ENCODE peak calls at places on chromosomes 13 and 19, in ten cellular contexts. One of them, this sample, is unnamed.

GRCh38 chr19:20431826-20432225 is 133.8 kb downstream of the ZNF737 start:
- DNase-seq in A549: no peak
- DNase-seq in GM10248: no peak
- DNase-seq in stimulated activated CD8-positive, alpha-beta memory T cell treated with anti-CD3 and anti-CD28 coated beads, Interleukin-4, amount 100 ng/mL, for 1 hour: no peak
- DNase-seq in CD4-positive, CD25-positive, alpha-beta regulatory T cell: no peak
- DNase-seq in frontal cortex: no peak
- DNase-seq in smooth muscle cell of the brain vasculature: no peak
- DNase-seq in NAMALWA: no peak
- DNase-seq in activated naive CD8-positive, alpha-beta T cell treated with anti-CD3 and anti-CD28 coated beads, Interleukin-2, amount 50 U/mL, for 24 hours: no peak
- DNase-seq in activated gamma-delta T cell: no peak
- DNase-seq in this sample: no peak

GRCh38 chr13:110912651-110913051 is 2.2 kb downstream of the ANKRD10 start:
- DNase-seq in frontal cortex: peak
- DNase-seq in NAMALWA: no peak
- DNase-seq in CD4-positive, CD25-positive, alpha-beta regulatory T cell: no peak
- DNase-seq in activated naive CD8-positive, alpha-beta T cell treated with anti-CD3 and anti-CD28 coated beads, Interleukin-2, amount 50 U/mL, for 24 hours: no peak
- DNase-seq in smooth muscle cell of the brain vasculature: no peak
- DNase-seq in A549: peak
- DNase-seq in stimulated activated CD8-positive, alpha-beta memory T cell treated with anti-CD3 and anti-CD28 coated beads, Interleukin-4, amount 100 ng/mL, for 1 hour: no peak
- DNase-seq in activated gamma-delta T cell: no peak
- DNase-seq in GM10248: no peak
- DNase-seq in this sample: peak

GRCh38 chr19:37007587-37008220 is 70.5 kb upstream of the ZNF420 start:
- DNase-seq in A549: peak
- DNase-seq in CD4-positive, CD25-positive, alpha-beta regulatory T cell: peak
- DNase-seq in NAMALWA: no peak
- DNase-seq in activated gamma-delta T cell: peak
- DNase-seq in smooth muscle cell of the brain vasculature: no peak
- DNase-seq in frontal cortex: peak
- DNase-seq in stimulated activated CD8-positive, alpha-beta memory T cell treated with anti-CD3 and anti-CD28 coated beads, Interleukin-4, amount 100 ng/mL, for 1 hour: peak
- DNase-seq in activated naive CD8-positive, alpha-beta T cell treated with anti-CD3 and anti-CD28 coated beads, Interleukin-2, amount 50 U/mL, for 24 hours: peak
- DNase-seq in GM10248: no peak
- DNase-seq in this sample: no peak

GRCh38 chr19:46732172-46732938 is 13.5 kb upstream of the FKRP start:
- DNase-seq in frontal cortex: no peak
- DNase-seq in NAMALWA: no peak
- DNase-seq in activated gamma-delta T cell: no peak
- DNase-seq in CD4-positive, CD25-positive, alpha-beta regulatory T cell: no peak
- DNase-seq in smooth muscle cell of the brain vasculature: no peak
- DNase-seq in activated naive CD8-positive, alpha-beta T cell treated with anti-CD3 and anti-CD28 coated beads, Interleukin-2, amount 50 U/mL, for 24 hours: no peak
- DNase-seq in A549: no peak
- DNase-seq in stimulated activated CD8-positive, alpha-beta memory T cell treated with anti-CD3 and anti-CD28 coated beads, Interleukin-4, amount 100 ng/mL, for 1 hour: no peak
- DNase-seq in GM10248: no peak
- DNase-seq in this sample: no peak

GRCh38 chr19:38868551-38868950 is 9.5 kb downstream of the RINL start:
- DNase-seq in GM10248: no peak
- DNase-seq in A549: no peak
- DNase-seq in frontal cortex: no peak
- DNase-seq in activated naive CD8-positive, alpha-beta T cell treated with anti-CD3 and anti-CD28 coated beads, Interleukin-2, amount 50 U/mL, for 24 hours: no peak
- DNase-seq in activated gamma-delta T cell: no peak
- DNase-seq in stimulated activated CD8-positive, alpha-beta memory T cell treated with anti-CD3 and anti-CD28 coated beads, Interleukin-4, amount 100 ng/mL, for 1 hour: no peak
- DNase-seq in NAMALWA: no peak
- DNase-seq in CD4-positive, CD25-positive, alpha-beta regulatory T cell: no peak
- DNase-seq in smooth muscle cell of the brain vasculature: no peak
- DNase-seq in this sample: no peak

GRCh38 chr19:12611361-12611699 is 610 bp downstream of the ZNF791 start:
- DNase-seq in A549: peak
- DNase-seq in GM10248: no peak
- DNase-seq in NAMALWA: no peak
- DNase-seq in stimulated activated CD8-positive, alpha-beta memory T cell treated with anti-CD3 and anti-CD28 coated beads, Interleukin-4, amount 100 ng/mL, for 1 hour: no peak
- DNase-seq in activated naive CD8-positive, alpha-beta T cell treated with anti-CD3 and anti-CD28 coated beads, Interleukin-2, amount 50 U/mL, for 24 hours: no peak
- DNase-seq in smooth muscle cell of the brain vasculature: peak
- DNase-seq in activated gamma-delta T cell: no peak
- DNase-seq in frontal cortex: peak
- DNase-seq in CD4-positive, CD25-positive, alpha-beta regulatory T cell: no peak
- DNase-seq in this sample: peak

GRCh38 chr13:66759919-66760318 is 470.2 kb downstream of the PCDH9 start:
- DNase-seq in smooth muscle cell of the brain vasculature: no peak
- DNase-seq in activated naive CD8-positive, alpha-beta T cell treated with anti-CD3 and anti-CD28 coated beads, Interleukin-2, amount 50 U/mL, for 24 hours: no peak
- DNase-seq in NAMALWA: no peak
- DNase-seq in frontal cortex: no peak
- DNase-seq in GM10248: no peak
- DNase-seq in stimulated activated CD8-positive, alpha-beta memory T cell treated with anti-CD3 and anti-CD28 coated beads, Interleukin-4, amount 100 ng/mL, for 1 hour: no peak
- DNase-seq in activated gamma-delta T cell: no peak
- DNase-seq in CD4-positive, CD25-positive, alpha-beta regulatory T cell: no peak
- DNase-seq in A549: no peak
- DNase-seq in this sample: no peak

GRCh38 chr19:13959141-13959961 is 7.0 kb downstream of the DCAF15 start:
- DNase-seq in GM10248: no peak
- DNase-seq in smooth muscle cell of the brain vasculature: no peak
- DNase-seq in A549: no peak
- DNase-seq in NAMALWA: no peak
- DNase-seq in activated gamma-delta T cell: no peak
- DNase-seq in stimulated activated CD8-positive, alpha-beta memory T cell treated with anti-CD3 and anti-CD28 coated beads, Interleukin-4, amount 100 ng/mL, for 1 hour: no peak
- DNase-seq in frontal cortex: no peak
- DNase-seq in CD4-positive, CD25-positive, alpha-beta regulatory T cell: no peak
- DNase-seq in activated naive CD8-positive, alpha-beta T cell treated with anti-CD3 and anti-CD28 coated beads, Interleukin-2, amount 50 U/mL, for 24 hours: no peak
- DNase-seq in this sample: no peak

GRCh38 chr19:41753936-41754529 is 1.3 kb upstream of the CEACAM6 start:
- DNase-seq in GM10248: peak
- DNase-seq in frontal cortex: no peak
- DNase-seq in smooth muscle cell of the brain vasculature: no peak
- DNase-seq in activated gamma-delta T cell: no peak
- DNase-seq in A549: peak
- DNase-seq in activated naive CD8-positive, alpha-beta T cell treated with anti-CD3 and anti-CD28 coated beads, Interleukin-2, amount 50 U/mL, for 24 hours: peak
- DNase-seq in CD4-positive, CD25-positive, alpha-beta regulatory T cell: peak
- DNase-seq in NAMALWA: peak
- DNase-seq in stimulated activated CD8-positive, alpha-beta memory T cell treated with anti-CD3 and anti-CD28 coated beads, Interleukin-4, amount 100 ng/mL, for 1 hour: peak
- DNase-seq in this sample: no peak

GRCh38 chr19:29942404-29943261 is 594 bp downstream of the URI1 start:
- DNase-seq in activated naive CD8-positive, alpha-beta T cell treated with anti-CD3 and anti-CD28 coated beads, Interleukin-2, amount 50 U/mL, for 24 hours: peak
- DNase-seq in NAMALWA: peak
- DNase-seq in A549: no peak
- DNase-seq in GM10248: peak
- DNase-seq in stimulated activated CD8-positive, alpha-beta memory T cell treated with anti-CD3 and anti-CD28 coated beads, Interleukin-4, amount 100 ng/mL, for 1 hour: peak
- DNase-seq in smooth muscle cell of the brain vasculature: no peak
- DNase-seq in activated gamma-delta T cell: peak
- DNase-seq in CD4-positive, CD25-positive, alpha-beta regulatory T cell: peak
- DNase-seq in frontal cortex: peak
- DNase-seq in this sample: no peak

GRCh38 chr13:20828540-20829364 is 55.0 kb upstream of the EEF1AKMT1 start:
- DNase-seq in smooth muscle cell of the brain vasculature: peak
- DNase-seq in activated gamma-delta T cell: no peak
- DNase-seq in A549: peak
- DNase-seq in GM10248: peak
- DNase-seq in stimulated activated CD8-positive, alpha-beta memory T cell treated with anti-CD3 and anti-CD28 coated beads, Interleukin-4, amount 100 ng/mL, for 1 hour: no peak
- DNase-seq in activated naive CD8-positive, alpha-beta T cell treated with anti-CD3 and anti-CD28 coated beads, Interleukin-2, amount 50 U/mL, for 24 hours: peak
- DNase-seq in frontal cortex: no peak
- DNase-seq in NAMALWA: peak
- DNase-seq in CD4-positive, CD25-positive, alpha-beta regulatory T cell: peak
- DNase-seq in this sample: peak

GRCh38 chr13:109366521-109366920 is 419.9 kb downstream of the IRS2 start:
- DNase-seq in GM10248: no peak
- DNase-seq in activated gamma-delta T cell: no peak
- DNase-seq in activated naive CD8-positive, alpha-beta T cell treated with anti-CD3 and anti-CD28 coated beads, Interleukin-2, amount 50 U/mL, for 24 hours: no peak
- DNase-seq in frontal cortex: no peak
- DNase-seq in smooth muscle cell of the brain vasculature: no peak
- DNase-seq in NAMALWA: no peak
- DNase-seq in CD4-positive, CD25-positive, alpha-beta regulatory T cell: no peak
- DNase-seq in A549: no peak
- DNase-seq in stimulated activated CD8-positive, alpha-beta memory T cell treated with anti-CD3 and anti-CD28 coated beads, Interleukin-4, amount 100 ng/mL, for 1 hour: no peak
- DNase-seq in this sample: no peak

GRCh38 chr13:50715402-50716146 is 127.9 kb downstream of the DLEU7 start:
- DNase-seq in stimulated activated CD8-positive, alpha-beta memory T cell treated with anti-CD3 and anti-CD28 coated beads, Interleukin-4, amount 100 ng/mL, for 1 hour: no peak
- DNase-seq in activated naive CD8-positive, alpha-beta T cell treated with anti-CD3 and anti-CD28 coated beads, Interleukin-2, amount 50 U/mL, for 24 hours: no peak
- DNase-seq in smooth muscle cell of the brain vasculature: no peak
- DNase-seq in activated gamma-delta T cell: no peak
- DNase-seq in NAMALWA: no peak
- DNase-seq in GM10248: no peak
- DNase-seq in A549: no peak
- DNase-seq in frontal cortex: no peak
- DNase-seq in CD4-positive, CD25-positive, alpha-beta regulatory T cell: peak
- DNase-seq in this sample: no peak

GRCh38 chr19:10748924-10749434 is 31.1 kb downstream of the DNM2 start:
- DNase-seq in frontal cortex: no peak
- DNase-seq in A549: peak
- DNase-seq in stimulated activated CD8-positive, alpha-beta memory T cell treated with anti-CD3 and anti-CD28 coated beads, Interleukin-4, amount 100 ng/mL, for 1 hour: no peak
- DNase-seq in activated gamma-delta T cell: no peak
- DNase-seq in activated naive CD8-positive, alpha-beta T cell treated with anti-CD3 and anti-CD28 coated beads, Interleukin-2, amount 50 U/mL, for 24 hours: no peak
- DNase-seq in NAMALWA: no peak
- DNase-seq in GM10248: no peak
- DNase-seq in CD4-positive, CD25-positive, alpha-beta regulatory T cell: no peak
- DNase-seq in smooth muscle cell of the brain vasculature: no peak
- DNase-seq in this sample: no peak

GRCh38 chr19:48510421-48511268 is 990 bp downstream of the LMTK3 start:
- DNase-seq in frontal cortex: peak
- DNase-seq in NAMALWA: peak
- DNase-seq in A549: peak
- DNase-seq in smooth muscle cell of the brain vasculature: no peak
- DNase-seq in stimulated activated CD8-positive, alpha-beta memory T cell treated with anti-CD3 and anti-CD28 coated beads, Interleukin-4, amount 100 ng/mL, for 1 hour: peak
- DNase-seq in GM10248: peak
- DNase-seq in CD4-positive, CD25-positive, alpha-beta regulatory T cell: peak
- DNase-seq in activated naive CD8-positive, alpha-beta T cell treated with anti-CD3 and anti-CD28 coated beads, Interleukin-2, amount 50 U/mL, for 24 hours: peak
- DNase-seq in activated gamma-delta T cell: no peak
- DNase-seq in this sample: no peak

This sample was measured in pulmonary artery endothelial cell.